ENCODE peak calls at places on chromosome 20, in eight cellular contexts. T, L, P, S, H, Z, D and Q are unnamed samples.

GRCh38 chr20:12130781-12131180 is 213.1 kb downstream of the BTBD3 start:
- DNase-seq in T (no peak), L (no peak), P (no peak), S (no peak), H (no peak), Z (no peak), D (no peak), Q (no peak)

GRCh38 chr20:37574199-37574890 is 46.7 kb upstream of the BLCAP start:
- DNase-seq in T (no peak), L (no peak), P (no peak), S (peak; percentile 26), H (no peak), Z (no peak), D (no peak), Q (no peak)

GRCh38 chr20:63125581-63125892 is 90.4 kb downstream of the YTHDF1 start:
- DNase-seq in T (no peak), L (no peak), P (no peak), S (no peak), H (no peak), Z (no peak), D (peak; percentile 30), Q (no peak)

GRCh38 chr20:5650191-5650691 is 100.0 kb upstream of the SHLD1 start:
- DNase-seq in T (no peak), L (no peak), P (no peak), S (no peak), H (no peak), Z (no peak), D (no peak), Q (no peak)

GRCh38 chr20:58039569-58040092 is 188.8 kb downstream of the ANKRD60 start:
- DNase-seq in T (no peak), L (no peak), P (no peak), S (no peak), H (no peak), Z (no peak), D (no peak), Q (no peak)

GRCh38 chr20:40189621-40190020 is 499.4 kb downstream of the MAFB start:
- DNase-seq in T (no peak), L (no peak), P (no peak), S (no peak), H (no peak), Z (no peak), D (no peak), Q (no peak)

GRCh38 chr20:51326241-51326819 is 216.2 kb downstream of the NFATC2 start:
- DNase-seq in T (no peak), L (no peak), P (no peak), S (peak; percentile 78), H (peak; percentile 55), Z (peak; percentile 76), D (peak; percentile 92), Q (peak; percentile 58)

GRCh38 chr20:25272223-25273000 is 24.5 kb downstream of the PYGB start:
- DNase-seq in T (no peak), L (no peak), P (no peak), S (peak; percentile 24), H (no peak), Z (no peak), D (no peak), Q (no peak)

GRCh38 chr20:32731882-32732266 is 11.4 kb downstream of the COMMD7 start:
- DNase-seq in T (no peak), L (no peak), P (no peak), S (no peak), H (no peak), Z (no peak), D (no peak), Q (no peak)

GRCh38 chr20:56433221-56433879 is 21.3 kb downstream of the CASS4 start:
- DNase-seq in T (no peak), L (no peak), P (no peak), S (no peak), H (no peak), Z (no peak), D (no peak), Q (no peak)
- H3K27ac ChIP-seq in T (no peak overlapping the region), L (no peak overlapping the region), P (no peak overlapping the region), S (no peak overlapping the region), H (no peak overlapping the region), Z (peak overlapping the region; percentile 100), D (no peak overlapping the region), Q (peak overlapping the region; percentile 50)

GRCh38 chr20:1824177-1824576 is 71.0 kb upstream of the SIRPA start:
- DNase-seq in T (no peak), L (no peak), P (no peak), S (no peak), H (no peak), Z (no peak), D (no peak), Q (no peak)
- H3K4me1 ChIP-seq in T (peaks cover 6% of the 10 kb centered on the region), L (no peaks in the 10 kb centered on the region), P (no peaks in the 10 kb centered on the region), S (no peaks in the 10 kb centered on the region), H (no peaks in the 10 kb centered on the region), Z (peaks cover 16% of the 10 kb centered on the region), D (no peaks in the 10 kb centered on the region), Q (no peaks in the 10 kb centered on the region)

DNA sequence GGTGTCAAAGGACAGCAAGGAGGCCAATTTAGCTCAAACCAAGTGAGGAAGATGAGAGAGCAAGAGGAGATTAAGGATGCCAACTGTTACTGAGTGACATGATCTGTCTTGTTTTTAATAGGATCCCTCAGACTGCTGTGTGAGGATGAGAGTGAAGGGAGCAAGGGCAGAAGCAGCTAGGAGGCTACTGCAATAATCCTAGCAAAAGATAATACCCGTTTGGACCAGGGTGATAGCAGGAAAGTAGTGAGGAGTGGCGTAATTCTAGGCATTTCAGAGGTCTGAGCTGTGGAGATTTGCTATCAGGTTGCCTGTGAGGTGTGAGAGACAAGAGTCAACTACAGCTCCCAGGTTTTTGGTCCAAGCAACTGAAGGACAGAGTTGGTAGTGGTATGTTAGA is 14.7 kb downstream of the UBE2V1 start:
- DNase-seq in T (no peak), L (no peak), P (no peak), S (no peak), H (no peak), Z (no peak), D (no peak), Q (no peak)
- H3K27ac ChIP-seq in T (no peak overlapping the region), L (no peak overlapping the region), P (peak overlapping the region; percentile 24), S (no peak overlapping the region), H (no peak overlapping the region), Z (peak overlapping the region; percentile 23), D (no peak overlapping the region), Q (no peak overlapping the region)

GRCh38 chr20:56316051-56316450 is 42.7 kb upstream of the FAM210B start:
- DNase-seq in T (no peak), L (no peak), P (no peak), S (no peak), H (no peak), Z (no peak), D (peak; percentile 41), Q (no peak)
- H3K4me1 ChIP-seq in T (no peaks in the 10 kb centered on the region), L (no peaks in the 10 kb centered on the region), P (no peaks in the 10 kb centered on the region), S (no peaks in the 10 kb centered on the region), H (no peaks in the 10 kb centered on the region), Z (no peaks in the 10 kb centered on the region), D (no peaks in the 10 kb centered on the region), Q (no peaks in the 10 kb centered on the region)

DNA sequence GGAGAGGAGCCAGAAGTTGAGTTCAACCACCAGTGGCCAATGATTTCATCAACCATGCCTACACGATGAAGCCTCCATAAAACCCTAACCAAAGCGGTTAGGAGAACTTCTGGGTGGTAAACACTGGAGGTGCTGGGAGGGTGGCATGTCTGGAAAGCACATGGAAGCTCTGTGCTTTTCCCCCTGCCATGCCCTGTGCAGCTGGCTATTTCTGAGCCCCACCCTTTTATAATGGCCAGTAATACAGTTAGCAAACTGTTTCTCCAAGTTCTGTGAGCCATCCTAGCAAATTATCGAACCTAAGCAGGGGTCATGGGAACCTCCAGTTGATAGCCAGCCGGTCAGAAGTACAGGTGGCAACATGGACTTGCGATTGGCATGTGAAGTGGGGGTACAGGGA is 147.8 kb upstream of the INSM1 start:
- DNase-seq in T (no peak), L (no peak), P (no peak), S (no peak), H (no peak), Z (no peak), D (no peak), Q (no peak)
- H3K27ac ChIP-seq in T (no peak overlapping the region), L (no peak overlapping the region), P (no peak overlapping the region), S (no peak overlapping the region), H (no peak overlapping the region), Z (no peak overlapping the region), D (no peak overlapping the region), Q (no peak overlapping the region)

DNA sequence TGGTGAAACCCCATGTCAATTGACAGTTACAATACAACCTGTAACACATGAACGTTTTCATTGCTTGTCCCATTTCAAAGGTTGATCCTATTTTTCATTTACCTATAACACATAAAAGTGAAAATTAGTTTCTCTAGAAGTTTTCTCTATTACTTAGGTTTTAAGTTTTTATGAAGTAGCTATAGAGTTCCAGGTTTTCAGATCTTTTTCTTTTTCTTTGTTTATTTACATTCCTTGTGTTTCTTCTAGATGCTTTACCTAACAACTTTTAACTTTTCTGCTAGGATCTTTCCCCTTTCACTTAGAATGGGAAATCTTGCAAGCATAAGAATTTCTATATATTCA is 232.6 kb downstream of the PLCB1 start:
- DNase-seq in T (no peak), L (no peak), P (no peak), S (no peak), H (no peak), Z (no peak), D (no peak), Q (no peak)
- H3K4me1 ChIP-seq in T (no peaks in the 10 kb centered on the region), L (no peaks in the 10 kb centered on the region), P (peaks cover 2% of the 10 kb centered on the region), S (no peaks in the 10 kb centered on the region), H (no peaks in the 10 kb centered on the region), Z (no peaks in the 10 kb centered on the region), D (peaks cover 19% of the 10 kb centered on the region), Q (no peaks in the 10 kb centered on the region)